ENCODE peak calls at places on chromosome 14, in four cellular contexts. M, K, U and C are unnamed samples. For H3K9me3, the result is how much of the 10 kb centered on the place peaks cover.

GRCh38 chr14:32635103-32635719 is 303.5 kb upstream of the NPAS3 start:
- DNase-seq in M (no peak), K (no peak), U (no peak), C (no peak)

GRCh38 chr14:41362134-41362533 is 244.5 kb upstream of the LRFN5 start:
- DNase-seq in M (no peak), K (no peak), U (no peak), C (no peak)

GRCh38 chr14:77109656-77110055 is 11.6 kb downstream of the CIPC start:
- DNase-seq in M (no peak), K (no peak), U (no peak), C (no peak)

GRCh38 chr14:91964724-91965123 is 17.2 kb upstream of the FBLN5 start:
- DNase-seq in M (no peak), K (no peak), U (no peak), C (no peak)

GRCh38 chr14:69877492-69877891 is 1.7 kb upstream of the SMOC1 start:
- DNase-seq in M (no peak), K (no peak), U (no peak), C (no peak)

GRCh38 chr14:32379447-32379846 is 50.3 kb downstream of the AKAP6 start:
- DNase-seq in M (no peak), K (no peak), U (no peak), C (no peak)

GRCh38 chr14:90093942-90094595 is 32.3 kb downstream of the KCNK13 start:
- DNase-seq in M (no peak), K (no peak), U (no peak), C (no peak)

GRCh38 chr14:99644723-99645544 is at the start of gene HHIPL1:
- DNase-seq in M (no peak), K (no peak), U (no peak), C (no peak)

GRCh38 chr14:21868442-21869046 is 194.9 kb upstream of the OR4E1 start:
- DNase-seq in M (peak), K (peak), U (peak), C (no peak)

GRCh38 chr14:52338282-52338681 is 24.2 kb downstream of the PTGER2 start:
- DNase-seq in M (no peak), K (no peak), U (no peak), C (no peak)

GRCh38 chr14:98592611-98593170 is 679.3 kb downstream of the BCL11B start:
- DNase-seq in M (peak), K (no peak), U (no peak), C (no peak)

GRCh38 chr14:91898256-91898843 is 31.0 kb upstream of the TC2N start:
- DNase-seq in M (no peak), K (no peak), U (no peak), C (no peak)

GRCh38 chr14:56796259-56796658 is 14.0 kb downstream of the OTX2 start:
- DNase-seq in M (no peak), K (no peak), U (no peak), C (no peak)

GRCh38 chr14:104865069-104865630 is at the start of gene CEP170B:
- DNase-seq in M (no peak), K (no peak), U (peak), C (peak)

GRCh38 chr14:52241102-52241793 is 26.2 kb upstream of the PTGDR start:
- DNase-seq in M (no peak), K (no peak), U (no peak), C (no peak)

GRCh38 chr14:20603813-20604212 is 12.6 kb upstream of the RNASE12 start:
- DNase-seq in M (no peak), K (no peak), U (no peak), C (no peak)

GRCh38 chr14:52885230-52885629 is 65.6 kb downstream of the FERMT2 start:
- DNase-seq in M (no peak), K (no peak), U (no peak), C (no peak)

DNA sequence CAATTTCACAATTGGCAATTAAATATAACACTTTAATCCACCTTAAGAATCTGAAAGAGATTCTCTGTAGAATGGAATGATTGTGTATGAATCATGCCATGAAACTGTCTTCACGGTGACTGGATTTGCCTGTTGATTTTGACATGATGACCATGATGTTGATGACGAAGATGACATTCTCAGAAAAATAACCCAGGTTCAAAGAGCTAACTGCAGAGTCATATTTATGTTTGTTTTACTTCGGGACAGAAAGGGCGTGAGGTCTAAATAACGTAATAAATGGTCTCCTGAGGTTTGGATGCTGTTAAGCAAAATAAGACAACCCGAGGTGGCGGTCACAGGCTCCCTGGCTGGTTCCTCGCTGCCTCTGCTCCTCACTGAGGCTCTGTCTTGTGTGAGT is 532.0 kb downstream of the TMEM121 start:
- DNase-seq in M (no peak), K (no peak), U (no peak), C (no peak)
- H3K9me3 ChIP-seq in M (under half), K (under half), U (under half), C (under half)

DNA sequence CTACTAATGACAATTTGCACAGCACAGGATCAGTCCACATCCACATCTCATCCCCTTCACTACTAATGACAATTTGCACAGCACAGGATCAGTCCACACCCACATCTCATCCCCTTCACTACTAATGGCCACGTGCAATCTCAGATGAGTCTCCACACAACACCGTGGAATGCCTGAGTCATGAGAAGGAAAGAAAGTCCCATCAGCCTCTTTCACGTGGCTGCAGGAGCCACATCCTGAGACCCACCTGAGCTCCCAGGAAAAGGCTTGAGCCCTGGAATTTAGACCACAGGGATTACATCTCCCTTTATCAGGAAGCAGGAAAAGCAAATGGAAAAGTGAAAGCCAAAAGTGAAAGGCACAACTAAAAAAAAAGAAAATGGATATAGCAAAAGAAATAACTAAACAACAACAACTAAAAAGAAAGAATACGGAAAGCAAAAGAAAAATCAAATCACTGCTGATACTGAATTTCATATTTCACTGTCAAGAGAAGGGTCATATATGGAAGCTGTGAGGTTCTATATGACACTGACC is 1300.5 kb downstream of the TMEM121 start:
- DNase-seq in M (no peak), K (no peak), U (no peak), C (no peak)
- H3K9me3 ChIP-seq in M (under half), K (under half), U (under half), C (under half)

DNA sequence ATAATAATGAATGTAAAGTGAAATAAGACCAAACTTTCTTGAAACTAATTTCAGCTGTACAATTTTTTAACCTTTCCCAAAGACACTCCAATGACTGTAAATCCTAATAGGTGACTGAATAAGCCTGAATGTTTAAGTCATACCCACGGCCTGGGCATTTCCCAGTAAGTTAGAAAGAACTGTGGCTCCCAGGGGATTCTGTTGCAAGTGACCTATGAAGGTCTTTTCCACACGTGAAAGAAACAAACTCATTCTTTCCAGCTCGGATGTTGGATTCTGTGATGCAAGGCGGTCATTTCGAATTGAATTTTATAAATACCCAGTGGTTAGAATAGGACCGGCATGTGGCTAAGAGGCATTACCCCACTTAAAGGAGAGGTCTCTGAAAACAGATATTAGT is 1134.4 kb downstream of the GALC start:
- DNase-seq in M (no peak), K (no peak), U (no peak), C (no peak)
- H3K9me3 ChIP-seq in M (under half), K (under half), U (under half), C (under half)

GRCh38 chr14:55314449-55314848 is 43.2 kb downstream of the FBXO34 start:
- DNase-seq in M (no peak), K (no peak), U (no peak), C (no peak)

GRCh38 chr14:55306938-55307589 is 35.8 kb downstream of the FBXO34 start:
- DNase-seq in M (no peak), K (no peak), U (no peak), C (no peak)

GRCh38 chr14:55309761-55310365 is 38.6 kb downstream of the FBXO34 start:
- DNase-seq in M (no peak), K (no peak), U (no peak), C (no peak)

GRCh38 chr14:55313480-55313879 is 42.3 kb downstream of the FBXO34 start:
- DNase-seq in M (no peak), K (no peak), U (no peak), C (no peak)

GRCh38 chr14:55309154-55309553 is 37.9 kb downstream of the FBXO34 start:
- DNase-seq in M (no peak), K (no peak), U (no peak), C (no peak)
- H3K9me3 ChIP-seq in M (under half), K (under half), U (under half), C (under half)

DNA sequence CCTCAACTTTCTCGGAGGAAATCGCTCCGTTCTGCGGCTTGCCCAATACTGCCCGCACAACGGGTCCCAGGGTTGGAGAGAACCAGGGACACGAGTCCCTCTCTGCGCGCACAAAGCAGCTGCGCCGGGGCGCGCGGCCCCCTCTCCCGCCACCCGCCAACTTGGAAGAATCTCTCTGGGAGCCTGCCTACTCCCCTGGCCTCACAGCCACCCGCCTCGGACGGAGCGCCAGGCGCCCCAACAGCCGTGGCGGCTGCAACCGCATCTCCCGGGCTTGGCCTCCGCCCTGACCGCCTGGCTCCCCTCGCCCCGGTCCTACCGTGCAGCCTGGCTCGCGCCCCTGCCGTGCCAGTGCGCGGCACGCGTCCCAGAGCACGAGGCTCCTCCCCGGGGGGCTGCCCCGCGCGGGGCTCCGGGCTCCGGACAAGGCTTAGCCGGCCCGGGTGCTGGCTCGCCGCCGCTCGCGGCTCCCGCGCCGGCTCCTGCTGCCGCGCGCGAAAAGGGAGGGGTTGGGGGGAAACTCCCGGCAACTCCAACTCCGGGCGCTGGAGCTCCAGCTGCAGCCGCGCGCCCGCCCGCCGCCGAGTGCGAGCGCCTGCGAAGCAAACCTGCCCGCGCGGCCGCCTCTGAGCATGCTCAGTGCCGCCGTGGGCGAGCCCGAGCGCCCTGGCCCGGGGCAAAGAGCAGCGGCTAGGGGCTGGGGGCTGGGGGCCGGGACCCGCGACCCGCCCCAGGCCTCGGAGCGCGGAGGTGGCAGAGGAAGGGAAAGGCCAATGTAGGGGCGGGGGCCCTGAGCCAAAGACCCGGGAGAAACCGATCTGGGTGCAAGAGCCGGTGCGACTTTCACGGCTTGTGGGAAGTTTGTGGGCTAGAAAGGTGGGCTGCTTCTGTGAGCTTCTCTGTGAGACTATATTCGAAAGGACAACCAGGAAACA is at the start of gene STXBP6:
- DNase-seq in M (peak), K (no peak), U (no peak), C (no peak)
- H3K9me3 ChIP-seq in M (under half), K (under half), U (under half), C (under half)

DNA sequence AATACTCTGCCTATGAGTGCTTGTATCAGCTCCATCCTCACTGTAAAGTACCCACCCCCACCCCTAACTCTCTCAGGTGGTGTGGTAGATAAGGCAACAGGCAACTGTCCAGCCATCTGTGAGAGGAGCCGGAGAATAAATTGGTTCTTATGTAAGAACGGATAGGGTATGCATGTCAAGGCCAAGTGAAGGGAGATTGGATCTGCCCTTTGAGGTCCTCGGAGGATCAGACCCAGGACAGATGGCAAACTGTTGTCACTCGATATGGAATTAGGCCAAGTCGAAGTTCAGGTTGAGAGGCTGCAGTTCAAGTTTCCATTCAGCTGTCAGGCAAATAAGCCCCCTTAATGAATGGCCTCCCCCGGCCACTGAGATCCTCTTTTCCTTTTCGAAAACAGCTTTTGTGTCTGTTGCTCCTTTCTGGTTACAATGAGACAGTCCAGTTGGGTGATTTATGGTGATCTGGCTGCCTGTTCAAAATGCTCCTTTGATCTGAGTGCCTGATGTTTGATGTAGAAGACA is 120.3 kb downstream of the VRK1 start:
- DNase-seq in M (no peak), K (no peak), U (no peak), C (no peak)
- H3K9me3 ChIP-seq in M (under half), K (under half), U (under half), C (under half)